ENCODE peak calls at places on chromosomes 13 and 19, in nine cellular contexts. L is NCI-H774; E is Karpas-422; Z is memory B cell; D is left lobe of liver; Q is activated CD4-positive, alpha-beta T cell treated with anti-CD3 and anti-CD28 coated beads for 1 hour; G is endothelial cell; O is epithelial cell of prostate; R is AG09319. P is an unnamed sample.

GRCh38 chr13:19888799-19889198 is 25.4 kb upstream of the ZMYM5 start:
- DNase-seq in L (no peak), E (peak), Z (no peak), D (no peak), Q (no peak), G (no peak), O (no peak), R (no peak), P (no peak)

GRCh38 chr13:31321457-31321856 is 121.7 kb downstream of the B3GLCT start:
- DNase-seq in L (no peak), E (no peak), Z (no peak), D (no peak), Q (no peak), G (no peak), O (no peak), R (no peak), P (no peak)

GRCh38 chr13:98997738-98998641 is 20.1 kb upstream of the DOCK9 start:
- DNase-seq in L (peak), E (no peak), Z (no peak), D (no peak), Q (no peak), G (no peak), O (no peak), R (no peak), P (no peak)

GRCh38 chr19:6402834-6403608 is 10.1 kb upstream of the GTF2F1 start:
- DNase-seq in L (no peak), E (peak), Z (no peak), D (no peak), Q (no peak), G (no peak), O (no peak), R (no peak), P (no peak)

GRCh38 chr19:5244351-5244750 is 96.3 kb downstream of the PTPRS start:
- DNase-seq in L (no peak), E (no peak), Z (no peak), D (no peak), Q (no peak), G (no peak), O (no peak), R (no peak), P (no peak)

GRCh38 chr19:30444253-30444671 is 72.1 kb downstream of the ZNF536 start:
- DNase-seq in L (no peak), E (no peak), Z (no peak), D (no peak), Q (no peak), G (no peak), O (no peak), R (no peak), P (no peak)

GRCh38 chr19:51689751-51690358 is 3.3 kb upstream of the SPACA6 start:
- DNase-seq in L (peak), E (no peak), Z (no peak), D (no peak), Q (no peak), G (peak), O (no peak), R (no peak), P (peak)

GRCh38 chr19:17136026-17136425 is 60.4 kb downstream of the MYO9B start:
- DNase-seq in L (no peak), E (no peak), Z (no peak), D (no peak), Q (no peak), G (no peak), O (no peak), R (no peak), P (no peak)

GRCh38 chr13:26679945-26680516 is 80.6 kb downstream of the GPR12 start:
- DNase-seq in L (no peak), E (peak), Z (no peak), D (no peak), Q (no peak), G (peak), O (no peak), R (no peak), P (no peak)

GRCh38 chr13:80040219-80040976 is 300.5 kb downstream of the SPRY2 start:
- DNase-seq in L (no peak), E (no peak), Z (no peak), D (no peak), Q (no peak), G (no peak), O (peak), R (peak), P (no peak)

GRCh38 chr13:22561581-22561980 is 619.2 kb upstream of the SGCG start:
- DNase-seq in L (peak), E (no peak), Z (no peak), D (no peak), Q (no peak), G (no peak), O (no peak), R (no peak), P (no peak)

GRCh38 chr13:40981361-40981760 is 37.8 kb downstream of the ELF1 start:
- DNase-seq in L (no peak), E (peak), Z (no peak), D (no peak), Q (no peak), G (no peak), O (no peak), R (no peak), P (no peak)

GRCh38 chr19:1050989-1051788 is 11.3 kb downstream of the ABCA7 start:
- DNase-seq in L (no peak), E (no peak), Z (no peak), D (no peak), Q (no peak), G (no peak), O (no peak), R (no peak), P (no peak)

GRCh38 chr19:48745208-48745995 is 1.3 kb downstream of the IZUMO1 start:
- DNase-seq in L (peak), E (peak), Z (no peak), D (no peak), Q (no peak), G (peak), O (no peak), R (no peak), P (no peak)

GRCh38 chr19:43507880-43508279 is 3.3 kb upstream of the PHLDB3 start:
- DNase-seq in L (no peak), E (no peak), Z (no peak), D (no peak), Q (no peak), G (no peak), O (no peak), R (no peak), P (no peak)

GRCh38 chr13:78241278-78241919 is 322.8 kb upstream of the EDNRB start:
- DNase-seq in L (peak), E (peak), Z (no peak), D (no peak), Q (no peak), G (peak), O (no peak), R (no peak), P (no peak)

GRCh38 chr13:33639158-33639557 is 178.8 kb upstream of the RFC3 start:
- DNase-seq in L (no peak), E (no peak), Z (no peak), D (no peak), Q (no peak), G (no peak), O (no peak), R (peak), P (no peak)

GRCh38 chr13:113064534-113065405 is 40.8 kb upstream of the F7 start:
- DNase-seq in L (no peak), E (no peak), Z (no peak), D (no peak), Q (no peak), G (no peak), O (no peak), R (no peak), P (no peak)

GRCh38 chr19:47110521-47111080 is 3.0 kb downstream of the ZC3H4 start:
- DNase-seq in L (no peak), E (peak), Z (no peak), D (no peak), Q (peak), G (no peak), O (no peak), R (no peak), P (no peak)

GRCh38 chr13:41311607-41312500 is 787 bp downstream of the NAA16 start:
- DNase-seq in L (no peak), E (peak), Z (peak), D (peak), Q (peak), G (peak), O (no peak), R (no peak), P (peak)

GRCh38 chr13:44918323-44919102 is 70.8 kb downstream of the NUFIP1 start:
- DNase-seq in L (peak), E (peak), Z (peak), D (peak), Q (peak), G (peak), O (no peak), R (peak), P (peak)

P was measured in right lobe of liver.